ENCODE peak calls at places on chromosome 1, in nine cellular contexts. Q is fibroblast of lung, T is astrocyte of the spinal cord, H is prostate gland, W is testis, G is brain microvascular endothelial cell, C is progenitor cell of endocrine pancreas, A is H1, R is cardiac muscle cell. Z is an unnamed sample.
A peak's percentile ranks its signal among the peaks of the same experiment; 100 is the strongest.

GRCh38 chr1:207302618-207303408 is 18.7 kb upstream of the CD55 start:
- DNase-seq in R (no peak), T (no peak), A (no peak), C (no peak), W (no peak), Q (no peak), H (no peak), G (no peak), Z (no peak)

GRCh38 chr1:19514391-19514831 is 29.1 kb upstream of the CAPZB start:
- DNase-seq in C (no peak), G (peak; percentile 58), T (peak; percentile 81), H (peak; percentile 76), A (no peak), R (no peak), Q (no peak), W (peak; percentile 65), Z (no peak)

GRCh38 chr1:3616861-3617260 is 5.6 kb upstream of the MEGF6 start:
- DNase-seq in Q (no peak), H (no peak), G (no peak), T (no peak), C (no peak), A (no peak), R (no peak), W (no peak), Z (no peak)

GRCh38 chr1:67630438-67631045 is 54.5 kb upstream of the GADD45A start:
- DNase-seq in R (no peak), Q (no peak), H (no peak), T (no peak), C (no peak), A (no peak), G (no peak), W (no peak), Z (no peak)

GRCh38 chr1:54846716-54847284 is 40.2 kb downstream of the DHCR24 start:
- DNase-seq in H (no peak), W (no peak), T (no peak), R (no peak), A (no peak), G (no peak), C (no peak), Q (no peak), Z (no peak)

GRCh38 chr1:9787702-9788101 is 36.1 kb downstream of the CLSTN1 start:
- DNase-seq in R (no peak), A (no peak), Q (no peak), W (no peak), C (no peak), H (no peak), G (no peak), T (no peak), Z (no peak)

GRCh38 chr1:87273291-87273690 is 55.4 kb upstream of the LMO4 start:
- DNase-seq in H (no peak), W (no peak), C (no peak), G (no peak), A (no peak), T (no peak), R (no peak), Q (no peak), Z (no peak)

GRCh38 chr1:152459596-152460528 is 45.8 kb upstream of the CRNN start:
- DNase-seq in Q (peak; percentile 49), A (no peak), G (peak; percentile 56), W (peak; percentile 82), R (no peak), H (peak; percentile 31), T (peak; percentile 62), C (no peak), Z (peak; percentile 47)

GRCh38 chr1:154431586-154432373 is 26.6 kb downstream of the IL6R start:
- DNase-seq in A (no peak), Q (peak; percentile 99), T (peak; percentile 92), C (no peak), W (no peak), H (no peak), G (peak; percentile 98), R (no peak), Z (no peak)

GRCh38 chr1:178055093-178055492 is 38.8 kb upstream of the RASAL2 start:
- DNase-seq in G (no peak), Q (no peak), R (peak; percentile 58), H (no peak), T (no peak), A (no peak), W (peak; percentile 34), C (no peak), Z (peak; percentile 29)

GRCh38 chr1:30911061-30911954 is 2.8 kb upstream of the SDC3 start:
- DNase-seq in Q (peak; percentile 68), R (peak; percentile 92), W (peak; percentile 92), G (peak; percentile 71), A (peak; percentile 57), C (peak; percentile 63), H (peak; percentile 87), T (peak; percentile 83), Z (peak; percentile 90)

GRCh38 chr1:167862432-167863076 is 51.4 kb downstream of the ADCY10 start:
- DNase-seq in H (no peak), W (no peak), C (no peak), A (no peak), Q (peak; percentile 55), R (no peak), G (peak; percentile 22), T (peak; percentile 22), Z (no peak)

GRCh38 chr1:51516639-51517158 is 2.4 kb downstream of the EPS15 start:
- DNase-seq in H (no peak), G (peak; percentile 35), R (no peak), Q (peak; percentile 30), W (no peak), C (no peak), T (no peak), A (no peak), Z (no peak)

GRCh38 chr1:111063595-111063994 is 76.3 kb downstream of the DRAM2 start:
- DNase-seq in R (no peak), G (no peak), T (no peak), W (no peak), A (no peak), H (no peak), C (no peak), Q (no peak), Z (no peak)

DNA sequence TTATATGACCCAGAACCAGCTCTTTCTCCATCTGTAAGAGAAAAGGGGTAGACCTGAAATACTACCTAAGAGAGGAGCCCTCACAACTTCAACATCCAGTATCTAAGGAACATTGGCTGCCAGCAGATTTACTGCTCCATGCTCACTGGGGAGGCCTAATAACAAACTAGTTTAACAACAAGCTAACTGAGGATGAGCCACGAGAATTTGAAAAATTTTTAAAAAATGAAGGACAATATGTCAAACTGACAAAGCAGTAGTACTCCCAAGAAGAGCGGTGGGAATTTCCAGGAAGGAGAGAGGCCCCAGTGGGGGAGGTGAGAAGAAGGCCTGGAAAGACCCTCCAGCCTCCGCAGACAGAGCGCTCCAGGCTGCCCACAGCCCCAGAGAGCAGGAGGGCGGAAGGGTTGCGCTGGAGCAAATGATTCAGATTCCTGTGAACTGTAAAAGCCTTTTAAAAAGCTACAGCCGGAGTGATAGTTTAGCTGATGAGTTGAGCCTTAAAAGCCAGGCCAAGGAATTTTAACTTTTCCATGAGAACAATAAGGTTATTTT is 78.6 kb downstream of the SIPA1L2 start:
- DNase-seq in Q (peak; percentile 51), C (no peak), A (no peak), H (no peak), R (no peak), W (no peak), G (no peak), T (no peak), Z (no peak)
- TF ChIP-seq CTCF in Q (no peak), C (no peak), A (no peak), H (no peak), R (no peak), W (no peak), G (no peak), T (no peak), Z (no peak)

GRCh38 chr1:2132222-2133038 is 62.1 kb downstream of the FAAP20 start:
- DNase-seq in T (peak; percentile 71), C (no peak), G (peak; percentile 65), Q (peak; percentile 75), W (peak; percentile 52), H (no peak), R (peak; percentile 64), A (no peak), Z (peak; percentile 53)
- TF ChIP-seq CTCF in T (peak; percentile 71), C (peak; percentile 40), G (peak; percentile 80), Q (peak; percentile 63), W (peak; percentile 46), H (peak; percentile 23), R (peak; percentile 60), A (peak; percentile 64), Z (peak; percentile 35)

DNA sequence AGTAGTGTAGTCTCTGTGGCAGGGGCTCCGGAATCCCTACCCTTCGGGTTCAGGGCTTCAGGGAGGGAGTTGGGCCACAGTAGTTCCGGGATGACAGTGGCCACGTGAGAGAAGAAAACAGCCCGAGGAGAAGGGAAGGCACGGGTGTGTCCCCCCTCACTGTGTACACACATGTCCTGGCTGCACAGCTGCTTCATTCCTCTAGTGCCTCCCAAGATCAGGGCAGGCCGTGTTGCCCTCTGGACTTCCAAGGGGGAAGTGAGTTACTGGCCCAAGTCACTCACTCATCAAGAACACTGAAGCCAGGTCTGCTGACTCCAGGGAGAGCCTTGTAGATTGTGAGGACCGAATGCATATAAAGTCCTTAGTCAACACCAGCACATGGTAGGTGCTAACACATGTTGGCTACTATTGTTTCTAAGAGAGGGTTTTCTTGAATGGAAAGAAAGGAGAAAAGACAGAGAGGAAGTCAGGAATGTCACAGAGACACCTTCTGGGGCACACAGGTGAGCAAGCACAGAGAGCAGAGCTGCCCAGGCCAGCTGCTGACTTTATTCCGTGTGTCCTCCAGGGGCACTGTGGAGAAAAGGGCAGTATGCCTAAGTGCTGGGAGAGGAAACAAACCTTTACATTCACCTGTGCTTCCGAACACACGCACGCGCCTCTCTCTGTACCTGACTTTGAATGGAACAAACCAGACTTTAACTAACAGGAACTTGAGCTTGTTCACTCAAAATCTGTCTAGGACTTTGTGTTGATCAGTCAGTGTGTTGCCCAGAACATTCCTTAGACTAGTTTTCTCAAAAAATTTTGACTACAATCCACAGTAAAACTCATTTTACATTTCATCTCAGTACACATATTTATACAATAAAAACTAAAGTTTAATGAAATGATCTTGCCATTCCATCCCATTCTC is 40.0 kb downstream of the LHX4 start:
- DNase-seq in R (peak; percentile 19), W (no peak), Q (no peak), A (no peak), H (no peak), G (no peak), T (no peak), C (no peak), Z (no peak)
- TF ChIP-seq CTCF in R (peak; percentile 41), W (no peak), Q (peak; percentile 55), A (peak; percentile 50), H (no peak), G (peak; percentile 52), T (peak; percentile 57), C (peak; percentile 60), Z (peak; percentile 8)

DNA sequence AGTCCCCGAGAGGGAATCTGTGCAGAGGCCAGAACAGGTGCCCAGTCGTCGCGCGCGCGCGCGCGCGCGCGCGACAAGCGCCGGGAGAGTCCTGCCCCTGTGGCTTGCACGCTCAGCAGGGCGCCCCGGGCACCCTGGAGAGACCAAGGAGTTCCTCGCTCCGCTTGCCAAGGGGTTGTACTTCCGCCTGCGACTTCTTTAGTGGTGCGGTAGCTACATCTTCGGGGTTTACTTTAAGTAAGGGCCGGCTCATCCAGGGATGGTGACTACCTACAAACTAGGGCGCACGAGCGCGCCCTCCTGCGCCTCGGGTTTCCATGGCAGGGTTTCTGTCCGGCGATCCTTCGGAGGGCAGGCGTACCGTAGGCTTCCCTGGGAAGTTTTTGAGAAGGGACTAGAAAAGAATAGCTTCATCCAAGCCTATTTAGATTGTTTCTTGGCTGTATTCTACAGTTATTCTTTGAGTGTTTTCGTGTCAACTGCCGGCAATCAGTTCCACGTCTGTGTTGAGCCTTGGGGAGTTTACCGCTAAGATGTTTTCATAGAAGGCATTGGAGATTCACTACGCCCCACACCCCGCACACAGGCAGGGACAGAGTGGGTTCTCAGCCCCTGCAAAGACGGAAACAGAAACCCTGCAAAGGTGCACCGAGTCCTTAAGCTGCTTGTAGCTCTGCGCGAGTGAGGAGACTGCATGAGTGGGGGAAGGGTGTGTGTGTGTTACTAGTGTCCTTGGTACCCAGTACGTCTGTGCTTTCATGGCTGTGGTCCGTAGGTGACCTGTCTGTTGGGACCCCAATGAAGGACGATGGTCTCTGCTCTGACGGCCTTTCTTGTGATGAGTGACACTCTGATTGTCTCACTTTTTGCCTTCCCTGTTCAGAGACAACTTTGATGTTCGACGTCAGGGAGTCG is 1.7 kb downstream of the LHX4 start:
- DNase-seq in C (no peak), G (no peak), H (no peak), A (no peak), T (peak; percentile 43), R (peak; percentile 47), Q (peak; percentile 38), W (peak; percentile 55), Z (peak; percentile 41)
- TF ChIP-seq CTCF in C (no peak), G (peak; percentile 15), H (no peak), A (peak; percentile 26), T (no peak), R (no peak), Q (no peak), W (no peak), Z (no peak)